ENCODE peak calls at places on chromosomes 7 and 10, in four cellular contexts. One of them, this sample, is unnamed.

GRCh38 chr10:57513637-57514036 is 754.1 kb downstream of the IPMK start:
- DNase-seq in GM06990: no peak
- DNase-seq in lower lobe of right lung: no peak
- DNase-seq in uterus: no peak
- DNase-seq in this sample: no peak

GRCh38 chr7:51246258-51247245 is 70.1 kb downstream of the COBL start:
- DNase-seq in uterus: no peak
- DNase-seq in lower lobe of right lung: no peak
- DNase-seq in GM06990: no peak
- DNase-seq in this sample: no peak

GRCh38 chr7:151705744-151706567 is 171.0 kb downstream of the PRKAG2 start:
- DNase-seq in uterus: no peak
- DNase-seq in lower lobe of right lung: peak; percentile 47
- DNase-seq in GM06990: no peak
- DNase-seq in this sample: peak; percentile 31

GRCh38 chr10:94397549-94398370 is 4.6 kb upstream of the TBC1D12 start:
- DNase-seq in lower lobe of right lung: no peak
- DNase-seq in uterus: no peak
- DNase-seq in GM06990: no peak
- DNase-seq in this sample: no peak

GRCh38 chr7:138945169-138945568 is 36.0 kb downstream of the KIAA1549 start:
- DNase-seq in GM06990: no peak
- DNase-seq in uterus: no peak
- DNase-seq in lower lobe of right lung: no peak
- DNase-seq in this sample: no peak

GRCh38 chr10:130336612-130337304 is 200.6 kb downstream of the GLRX3 start:
- DNase-seq in lower lobe of right lung: no peak
- DNase-seq in GM06990: no peak
- DNase-seq in uterus: no peak
- DNase-seq in this sample: no peak

GRCh38 chr10:52322941-52323340 is 8.9 kb downstream of the DKK1 start:
- DNase-seq in uterus: no peak
- DNase-seq in GM06990: no peak
- DNase-seq in lower lobe of right lung: no peak
- DNase-seq in this sample: no peak

GRCh38 chr10:102859911-102860310 is 5.9 kb downstream of the BORCS7 start:
- DNase-seq in uterus: no peak
- DNase-seq in lower lobe of right lung: no peak
- DNase-seq in GM06990: no peak
- DNase-seq in this sample: no peak

GRCh38 chr10:51932530-51932929 is 233.1 kb upstream of the CSTF2T start:
- DNase-seq in lower lobe of right lung: no peak
- DNase-seq in uterus: no peak
- DNase-seq in GM06990: no peak
- DNase-seq in this sample: no peak

GRCh38 chr10:100163704-100164621 is 21.9 kb downstream of the ERLIN1 start:
- DNase-seq in lower lobe of right lung: no peak
- DNase-seq in GM06990: no peak
- DNase-seq in uterus: no peak
- DNase-seq in this sample: no peak

GRCh38 chr10:62244785-62245595 is 23.7 kb downstream of the RTKN2 start:
- DNase-seq in uterus: no peak
- DNase-seq in lower lobe of right lung: no peak
- DNase-seq in GM06990: peak; percentile 46
- DNase-seq in this sample: no peak

GRCh38 chr10:101830322-101831168 is 12.3 kb upstream of the OGA start:
- DNase-seq in lower lobe of right lung: peak; percentile 95
- DNase-seq in uterus: peak; percentile 87
- DNase-seq in GM06990: peak; percentile 90
- DNase-seq in this sample: peak; percentile 81

GRCh38 chr7:11206131-11206921 is 232.7 kb downstream of the PHF14 start:
- DNase-seq in lower lobe of right lung: no peak
- DNase-seq in GM06990: no peak
- DNase-seq in uterus: no peak
- DNase-seq in this sample: no peak

GRCh38 chr10:110569736-110570135 is 2.2 kb downstream of the SMC3 start:
- DNase-seq in lower lobe of right lung: no peak
- DNase-seq in uterus: no peak
- DNase-seq in GM06990: no peak
- DNase-seq in this sample: no peak

GRCh38 chr10:62980697-62981495 is 152.2 kb upstream of the NRBF2 start:
- DNase-seq in uterus: no peak
- DNase-seq in GM06990: no peak
- DNase-seq in lower lobe of right lung: no peak
- DNase-seq in this sample: no peak

GRCh38 chr10:96374639-96374984 is 15.8 kb upstream of the OPALIN start:
- DNase-seq in uterus: no peak
- DNase-seq in lower lobe of right lung: no peak
- DNase-seq in GM06990: no peak
- DNase-seq in this sample: peak; percentile 9

GRCh38 chr10:94003496-94003895 is 9.8 kb downstream of the PLCE1 start:
- DNase-seq in lower lobe of right lung: no peak
- DNase-seq in GM06990: no peak
- DNase-seq in uterus: no peak
- DNase-seq in this sample: no peak

GRCh38 chr10:110305767-110306451 is 1.2 kb upstream of the SMNDC1 start:
- DNase-seq in uterus: no peak
- DNase-seq in GM06990: peak; percentile 57
- DNase-seq in lower lobe of right lung: no peak
- DNase-seq in this sample: peak; percentile 11

GRCh38 chr10:28837613-28838390 is 160.5 kb downstream of the BAMBI start:
- DNase-seq in lower lobe of right lung: no peak
- DNase-seq in GM06990: no peak
- DNase-seq in uterus: no peak
- DNase-seq in this sample: no peak

GRCh38 chr10:36489181-36489927 is 636.0 kb upstream of the ANKRD30A start:
- DNase-seq in lower lobe of right lung: no peak
- DNase-seq in uterus: no peak
- DNase-seq in GM06990: no peak
- DNase-seq in this sample: no peak

GRCh38 chr7:84194484-84195260 is at the start of gene SEMA3A:
- DNase-seq in uterus: no peak
- DNase-seq in GM06990: no peak
- DNase-seq in lower lobe of right lung: no peak
- DNase-seq in this sample: peak; percentile 19

GRCh38 chr7:48078470-48078869 is 10.6 kb upstream of the UPP1 start:
- DNase-seq in lower lobe of right lung: no peak
- DNase-seq in uterus: no peak
- DNase-seq in GM06990: no peak
- DNase-seq in this sample: no peak

GRCh38 chr7:48077438-48077837 is 11.6 kb upstream of the UPP1 start:
- DNase-seq in GM06990: no peak
- DNase-seq in uterus: no peak
- DNase-seq in lower lobe of right lung: no peak
- DNase-seq in this sample: no peak

GRCh38 chr7:48074231-48074654 is 14.8 kb upstream of the UPP1 start:
- DNase-seq in lower lobe of right lung: no peak
- DNase-seq in uterus: no peak
- DNase-seq in GM06990: no peak
- DNase-seq in this sample: no peak
- TF ChIP-seq CTCF in lower lobe of right lung: no peak
- TF ChIP-seq CTCF in uterus: no peak
- TF ChIP-seq CTCF in GM06990: no peak
- TF ChIP-seq CTCF in this sample: no peak

GRCh38 chr10:72009430-72010081 is 45.4 kb downstream of the CHST3 start:
- DNase-seq in uterus: peak; percentile 97
- DNase-seq in GM06990: no peak
- DNase-seq in lower lobe of right lung: peak; percentile 69
- DNase-seq in this sample: no peak
- TF ChIP-seq CTCF in uterus: no peak
- TF ChIP-seq CTCF in GM06990: no peak
- TF ChIP-seq CTCF in lower lobe of right lung: no peak
- TF ChIP-seq CTCF in this sample: no peak

GRCh38 chr7:76358053-76358477 is 726 bp downstream of the YWHAG start:
- DNase-seq in GM06990: peak; percentile 72
- DNase-seq in lower lobe of right lung: peak; percentile 84
- DNase-seq in uterus: peak; percentile 62
- DNase-seq in this sample: peak; percentile 40

GRCh38 chr7:76354981-76355730 is 3.6 kb downstream of the YWHAG start:
- DNase-seq in lower lobe of right lung: no peak
- DNase-seq in GM06990: no peak
- DNase-seq in uterus: no peak
- DNase-seq in this sample: no peak

GRCh38 chr7:76357379-76358052 is 1.3 kb downstream of the YWHAG start:
- DNase-seq in lower lobe of right lung: no peak
- DNase-seq in uterus: no peak
- DNase-seq in GM06990: no peak
- DNase-seq in this sample: no peak

GRCh38 chr7:76356115-76356514 is 2.7 kb downstream of the YWHAG start:
- DNase-seq in lower lobe of right lung: no peak
- DNase-seq in uterus: no peak
- DNase-seq in GM06990: no peak
- DNase-seq in this sample: no peak

DNA sequence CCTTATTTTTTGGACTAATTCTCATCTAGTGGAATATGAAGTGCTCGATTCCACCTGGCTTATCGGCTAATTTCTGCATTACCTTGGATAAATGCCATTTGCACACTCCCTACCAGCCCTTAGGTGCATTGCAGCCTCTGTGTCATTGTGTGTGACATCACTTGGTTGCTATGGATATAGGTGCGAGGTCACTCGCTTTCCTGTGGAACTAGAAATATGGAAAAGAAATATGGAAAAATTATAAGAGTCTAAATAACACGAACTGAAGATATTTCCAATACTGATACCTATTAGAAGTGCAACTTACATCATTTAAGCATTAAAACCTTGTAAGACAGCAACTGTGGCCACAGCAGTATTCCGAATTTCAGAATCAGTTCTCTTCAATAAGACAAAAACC is 2.0 kb downstream of the YWHAG start:
- DNase-seq in lower lobe of right lung: no peak
- DNase-seq in uterus: no peak
- DNase-seq in GM06990: no peak
- DNase-seq in this sample: no peak
- TF ChIP-seq CTCF in lower lobe of right lung: no peak
- TF ChIP-seq CTCF in uterus: no peak
- TF ChIP-seq CTCF in GM06990: no peak
- TF ChIP-seq CTCF in this sample: peak; percentile 18

GRCh38 chr7:104252409-104253134 is 44.8 kb upstream of the ORC5 start:
- DNase-seq in uterus: no peak
- DNase-seq in lower lobe of right lung: no peak
- DNase-seq in GM06990: no peak
- DNase-seq in this sample: no peak
- TF ChIP-seq CTCF in uterus: no peak
- TF ChIP-seq CTCF in lower lobe of right lung: no peak
- TF ChIP-seq CTCF in GM06990: peak; percentile 7
- TF ChIP-seq CTCF in this sample: no peak

GRCh38 chr7:42224391-42225003 is 12.5 kb downstream of the GLI3 start:
- DNase-seq in uterus: no peak
- DNase-seq in GM06990: no peak
- DNase-seq in lower lobe of right lung: no peak
- DNase-seq in this sample: no peak
- TF ChIP-seq CTCF in uterus: no peak
- TF ChIP-seq CTCF in GM06990: peak; percentile 12
- TF ChIP-seq CTCF in lower lobe of right lung: no peak
- TF ChIP-seq CTCF in this sample: peak; percentile 39

GRCh38 chr7:102918865-102919264 is 6.1 kb downstream of the LRRC17 start:
- DNase-seq in lower lobe of right lung: no peak
- DNase-seq in GM06990: no peak
- DNase-seq in uterus: no peak
- DNase-seq in this sample: no peak

GRCh38 chr7:102916881-102917280 is 4.1 kb downstream of the LRRC17 start:
- DNase-seq in GM06990: no peak
- DNase-seq in lower lobe of right lung: no peak
- DNase-seq in uterus: no peak
- DNase-seq in this sample: no peak

GRCh38 chr7:102914585-102914984 is 1.8 kb downstream of the LRRC17 start:
- DNase-seq in GM06990: no peak
- DNase-seq in uterus: peak; percentile 56
- DNase-seq in lower lobe of right lung: no peak
- DNase-seq in this sample: peak; percentile 3

GRCh38 chr7:102916426-102916825 is 3.6 kb downstream of the LRRC17 start:
- DNase-seq in GM06990: no peak
- DNase-seq in uterus: no peak
- DNase-seq in lower lobe of right lung: no peak
- DNase-seq in this sample: no peak

GRCh38 chr7:102917436-102918353 is 4.9 kb downstream of the LRRC17 start:
- DNase-seq in GM06990: no peak
- DNase-seq in lower lobe of right lung: no peak
- DNase-seq in uterus: no peak
- DNase-seq in this sample: no peak
- TF ChIP-seq CTCF in GM06990: no peak
- TF ChIP-seq CTCF in lower lobe of right lung: no peak
- TF ChIP-seq CTCF in uterus: no peak
- TF ChIP-seq CTCF in this sample: no peak

GRCh38 chr7:143901360-143901709 is 641 bp downstream of the TCAF1 start:
- DNase-seq in GM06990: no peak
- DNase-seq in uterus: peak; percentile 46
- DNase-seq in lower lobe of right lung: peak; percentile 55
- DNase-seq in this sample: peak; percentile 41

GRCh38 chr7:143898810-143899209 is 3.2 kb downstream of the TCAF1 start:
- DNase-seq in lower lobe of right lung: no peak
- DNase-seq in uterus: no peak
- DNase-seq in GM06990: no peak
- DNase-seq in this sample: no peak

GRCh38 chr7:143900230-143900766 is 1.7 kb downstream of the TCAF1 start:
- DNase-seq in lower lobe of right lung: no peak
- DNase-seq in GM06990: no peak
- DNase-seq in uterus: no peak
- DNase-seq in this sample: no peak

GRCh38 chr7:143906176-143906575 is 4.2 kb upstream of the TCAF1 start:
- DNase-seq in lower lobe of right lung: no peak
- DNase-seq in GM06990: no peak
- DNase-seq in uterus: peak; percentile 47
- DNase-seq in this sample: no peak

DNA sequence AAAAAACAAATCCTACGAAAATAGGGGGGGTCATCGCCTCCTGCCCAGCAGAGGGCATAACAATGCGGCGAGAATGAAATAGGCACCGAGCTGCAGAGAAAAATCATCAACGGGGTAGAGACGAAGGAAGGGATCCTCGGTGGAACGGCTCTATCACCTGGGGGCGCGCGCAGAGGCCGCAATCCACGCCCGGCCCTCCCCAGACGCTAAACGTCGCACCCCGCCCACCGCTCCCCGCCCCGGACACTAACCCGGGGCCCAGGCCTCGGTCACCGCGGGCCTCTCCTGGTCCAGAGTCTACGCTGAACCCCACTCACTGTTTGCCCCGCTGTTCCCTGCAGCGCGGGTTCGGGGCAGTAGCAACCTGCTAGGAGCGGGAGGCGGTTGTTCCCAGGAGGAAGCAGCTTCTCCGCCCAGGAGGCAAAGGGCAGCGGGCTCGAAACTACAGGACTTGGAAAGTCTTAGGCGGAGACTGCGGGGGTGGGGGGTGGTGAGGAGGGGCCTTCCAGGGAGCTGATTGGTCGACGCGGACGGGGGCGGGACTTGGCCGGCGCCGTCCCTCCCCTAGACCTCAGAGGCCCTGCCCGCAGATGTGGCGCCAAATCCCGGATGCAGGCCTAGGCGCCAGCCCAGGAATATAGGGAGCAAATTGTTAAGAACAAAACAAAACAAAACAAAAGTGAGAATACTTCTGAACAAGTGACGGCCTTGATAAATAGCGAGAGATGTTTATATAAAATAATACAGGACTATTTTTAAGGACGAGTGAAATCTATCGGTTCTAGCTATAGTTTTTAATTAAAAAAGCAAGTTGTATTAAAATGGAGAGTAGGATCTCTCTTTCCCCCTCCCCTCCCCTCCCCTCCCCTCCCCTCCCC is at the start of gene TCAF1:
- DNase-seq in lower lobe of right lung: peak; percentile 96
- DNase-seq in uterus: peak; percentile 96
- DNase-seq in GM06990: peak; percentile 92
- DNase-seq in this sample: peak; percentile 85
- TF ChIP-seq CTCF in lower lobe of right lung: peak; percentile 35
- TF ChIP-seq CTCF in uterus: peak; percentile 33
- TF ChIP-seq CTCF in GM06990: peak; percentile 52
- TF ChIP-seq CTCF in this sample: peak; percentile 54

This sample was measured in neural crest cell.